ENCODE peak calls at places on chromosome 11, in five cellular contexts. One of them, this sample, is unnamed.

GRCh38 chr11:88695701-88696414 is 358.3 kb upstream of the CTSC start:
- DNase-seq in ovary: no peak
- DNase-seq in gastrocnemius medialis: no peak
- DNase-seq in AG10803: no peak
- DNase-seq in tibial artery: no peak
- DNase-seq in this sample: no peak

GRCh38 chr11:13114566-13115465 is 105.7 kb downstream of the RASSF10 start:
- DNase-seq in ovary: no peak
- DNase-seq in gastrocnemius medialis: no peak
- DNase-seq in AG10803: no peak
- DNase-seq in tibial artery: no peak
- DNase-seq in this sample: no peak

GRCh38 chr11:123018702-123019101 is 37.1 kb upstream of the BSX start:
- DNase-seq in ovary: no peak
- DNase-seq in gastrocnemius medialis: no peak
- DNase-seq in AG10803: no peak
- DNase-seq in tibial artery: no peak
- DNase-seq in this sample: no peak

GRCh38 chr11:20110908-20111669 is 49.2 kb downstream of the DBX1 start:
- DNase-seq in ovary: peak
- DNase-seq in gastrocnemius medialis: no peak
- DNase-seq in AG10803: peak
- DNase-seq in tibial artery: no peak
- DNase-seq in this sample: no peak

GRCh38 chr11:2523821-2524391 is 79.1 kb downstream of the KCNQ1 start:
- DNase-seq in ovary: no peak
- DNase-seq in gastrocnemius medialis: peak
- DNase-seq in AG10803: no peak
- DNase-seq in tibial artery: no peak
- DNase-seq in this sample: peak

GRCh38 chr11:5300246-5300645 is 1.5 kb downstream of the OR51B4 start:
- DNase-seq in ovary: no peak
- DNase-seq in gastrocnemius medialis: no peak
- DNase-seq in AG10803: no peak
- DNase-seq in tibial artery: no peak
- DNase-seq in this sample: no peak

GRCh38 chr11:57638005-57638760 is 11.5 kb downstream of the YPEL4 start:
- DNase-seq in ovary: peak
- DNase-seq in gastrocnemius medialis: no peak
- DNase-seq in AG10803: peak
- DNase-seq in tibial artery: no peak
- DNase-seq in this sample: no peak

GRCh38 chr11:105244157-105244820 is 104.7 kb upstream of the CARD18 start:
- DNase-seq in ovary: no peak
- DNase-seq in gastrocnemius medialis: peak
- DNase-seq in AG10803: peak
- DNase-seq in tibial artery: peak
- DNase-seq in this sample: no peak

GRCh38 chr11:18027475-18027874 is 14.6 kb upstream of the SERGEF start:
- DNase-seq in ovary: no peak
- DNase-seq in gastrocnemius medialis: no peak
- DNase-seq in AG10803: no peak
- DNase-seq in tibial artery: no peak
- DNase-seq in this sample: no peak

GRCh38 chr11:129252621-129253020 is 60.5 kb upstream of the ARHGAP32 start:
- DNase-seq in ovary: no peak
- DNase-seq in gastrocnemius medialis: no peak
- DNase-seq in AG10803: no peak
- DNase-seq in tibial artery: no peak
- DNase-seq in this sample: no peak

GRCh38 chr11:57751676-57752253 is at the start of gene BTBD18:
- DNase-seq in ovary: no peak
- DNase-seq in gastrocnemius medialis: no peak
- DNase-seq in AG10803: peak
- DNase-seq in tibial artery: no peak
- DNase-seq in this sample: no peak

GRCh38 chr11:47917643-47918369 is 62.6 kb upstream of the PTPRJ start:
- DNase-seq in ovary: peak
- DNase-seq in gastrocnemius medialis: peak
- DNase-seq in AG10803: peak
- DNase-seq in tibial artery: peak
- DNase-seq in this sample: peak

GRCh38 chr11:110295487-110296225 is 758 bp downstream of the RDX start:
- DNase-seq in ovary: peak
- DNase-seq in gastrocnemius medialis: peak
- DNase-seq in AG10803: peak
- DNase-seq in tibial artery: peak
- DNase-seq in this sample: peak

GRCh38 chr11:108253176-108253575 is 30.3 kb downstream of the ATM start:
- DNase-seq in ovary: no peak
- DNase-seq in gastrocnemius medialis: no peak
- DNase-seq in AG10803: peak
- DNase-seq in tibial artery: no peak
- DNase-seq in this sample: no peak

GRCh38 chr11:60914620-60915249 is 777 bp downstream of the TMEM109 start:
- DNase-seq in ovary: no peak
- DNase-seq in gastrocnemius medialis: no peak
- DNase-seq in AG10803: peak
- DNase-seq in tibial artery: no peak
- DNase-seq in this sample: no peak

GRCh38 chr11:5234390-5234834 is at the start of gene HBD:
- DNase-seq in ovary: no peak
- DNase-seq in gastrocnemius medialis: no peak
- DNase-seq in AG10803: peak
- DNase-seq in tibial artery: no peak
- DNase-seq in this sample: no peak

GRCh38 chr11:77137421-77137820 is 9.4 kb downstream of the MYO7A start:
- DNase-seq in ovary: no peak
- DNase-seq in gastrocnemius medialis: no peak
- DNase-seq in AG10803: no peak
- DNase-seq in tibial artery: no peak
- DNase-seq in this sample: no peak

GRCh38 chr11:115170133-115170815 is 333.9 kb downstream of the CADM1 start:
- DNase-seq in ovary: peak
- DNase-seq in gastrocnemius medialis: no peak
- DNase-seq in AG10803: peak
- DNase-seq in tibial artery: no peak
- DNase-seq in this sample: no peak

GRCh38 chr11:102452461-102453285 is at the start of gene TMEM123:
- DNase-seq in ovary: peak
- DNase-seq in gastrocnemius medialis: peak
- DNase-seq in AG10803: peak
- DNase-seq in tibial artery: peak
- DNase-seq in this sample: peak

GRCh38 chr11:26851696-26852095 is 129.8 kb upstream of the SLC5A12 start:
- DNase-seq in ovary: no peak
- DNase-seq in gastrocnemius medialis: no peak
- DNase-seq in AG10803: no peak
- DNase-seq in tibial artery: no peak
- DNase-seq in this sample: no peak

GRCh38 chr11:77522215-77522614 is 48.3 kb upstream of the PAK1 start:
- DNase-seq in ovary: no peak
- DNase-seq in gastrocnemius medialis: no peak
- DNase-seq in AG10803: peak
- DNase-seq in tibial artery: no peak
- DNase-seq in this sample: no peak

DNA sequence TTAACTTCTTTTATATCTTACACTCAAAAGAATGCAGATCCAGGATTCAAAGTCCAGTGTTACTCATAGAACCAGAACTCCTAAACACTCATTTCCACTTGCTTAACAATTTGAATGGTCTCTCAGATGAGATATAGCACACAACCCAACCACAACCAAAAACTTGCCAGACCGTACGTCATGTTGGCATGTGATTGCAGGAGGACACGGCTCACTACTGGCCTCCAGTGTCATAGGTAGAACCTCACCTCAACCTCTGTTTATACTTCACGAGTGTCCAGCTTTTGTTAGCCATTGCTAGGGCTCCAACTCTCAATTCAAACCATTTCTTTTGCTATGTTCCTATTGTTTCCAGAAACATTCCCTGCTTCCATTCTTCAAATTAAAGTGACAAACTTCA is 58.5 kb upstream of the PDGFD start:
- DNase-seq in ovary: no peak
- DNase-seq in gastrocnemius medialis: no peak
- DNase-seq in AG10803: no peak
- DNase-seq in tibial artery: no peak
- DNase-seq in this sample: no peak
- TF ChIP-seq CTCF in ovary: no peak
- TF ChIP-seq CTCF in gastrocnemius medialis: no peak
- TF ChIP-seq CTCF in AG10803: no peak
- TF ChIP-seq CTCF in tibial artery: no peak
- TF ChIP-seq CTCF in this sample: no peak

DNA sequence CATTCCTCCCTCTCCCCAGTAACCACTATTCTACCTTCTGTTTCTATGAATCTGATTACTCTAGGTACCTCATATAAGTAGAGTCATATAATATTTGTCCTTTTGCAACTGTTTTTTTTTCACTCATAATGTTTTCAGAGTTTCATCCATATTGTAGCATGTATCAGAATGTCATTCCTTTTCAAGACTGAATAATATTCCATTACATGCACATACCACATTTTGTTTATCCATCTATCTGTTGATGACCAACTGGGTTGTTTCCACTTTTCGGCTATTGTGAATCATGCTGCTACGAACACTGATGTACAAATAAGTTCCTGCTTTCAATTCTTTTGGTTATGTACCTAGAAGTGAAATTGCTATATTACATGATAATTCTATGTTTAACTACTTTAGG is 40.7 kb downstream of the MRE11 start:
- DNase-seq in ovary: no peak
- DNase-seq in gastrocnemius medialis: no peak
- DNase-seq in AG10803: no peak
- DNase-seq in tibial artery: no peak
- DNase-seq in this sample: no peak
- H3K4me3 ChIP-seq in ovary: no peak
- H3K4me3 ChIP-seq in gastrocnemius medialis: no peak
- H3K4me3 ChIP-seq in AG10803: no peak
- H3K4me3 ChIP-seq in tibial artery: no peak
- H3K4me3 ChIP-seq in this sample: no peak

GRCh38 chr11:69643646-69644045 is 2.7 kb downstream of the CCND1 start:
- DNase-seq in ovary: no peak
- DNase-seq in gastrocnemius medialis: no peak
- DNase-seq in AG10803: no peak
- DNase-seq in tibial artery: no peak
- DNase-seq in this sample: no peak

GRCh38 chr11:69644962-69645675 is 4.2 kb downstream of the CCND1 start:
- DNase-seq in ovary: no peak
- DNase-seq in gastrocnemius medialis: no peak
- DNase-seq in AG10803: no peak
- DNase-seq in tibial artery: no peak
- DNase-seq in this sample: no peak

GRCh38 chr11:69642913-69643632 is 2.1 kb downstream of the CCND1 start:
- DNase-seq in ovary: peak
- DNase-seq in gastrocnemius medialis: peak
- DNase-seq in AG10803: peak
- DNase-seq in tibial artery: peak
- DNase-seq in this sample: peak

GRCh38 chr11:69645801-69646492 is 5.0 kb downstream of the CCND1 start:
- DNase-seq in ovary: no peak
- DNase-seq in gastrocnemius medialis: no peak
- DNase-seq in AG10803: no peak
- DNase-seq in tibial artery: no peak
- DNase-seq in this sample: no peak

GRCh38 chr11:69644071-69644961 is 3.4 kb downstream of the CCND1 start:
- DNase-seq in ovary: peak
- DNase-seq in gastrocnemius medialis: no peak
- DNase-seq in AG10803: peak
- DNase-seq in tibial artery: peak
- DNase-seq in this sample: peak
- TF ChIP-seq CTCF in ovary: no peak
- TF ChIP-seq CTCF in gastrocnemius medialis: no peak
- TF ChIP-seq CTCF in AG10803: peak
- TF ChIP-seq CTCF in tibial artery: peak
- TF ChIP-seq CTCF in this sample: no peak

GRCh38 chr11:8596504-8597046 is 2.5 kb upstream of the STK33 start:
- DNase-seq in ovary: no peak
- DNase-seq in gastrocnemius medialis: no peak
- DNase-seq in AG10803: no peak
- DNase-seq in tibial artery: no peak
- DNase-seq in this sample: no peak

GRCh38 chr11:8593935-8594909 is at the start of gene STK33:
- DNase-seq in ovary: peak
- DNase-seq in gastrocnemius medialis: no peak
- DNase-seq in AG10803: no peak
- DNase-seq in tibial artery: no peak
- DNase-seq in this sample: no peak

GRCh38 chr11:8587915-8588314 is 6.1 kb downstream of the STK33 start:
- DNase-seq in ovary: no peak
- DNase-seq in gastrocnemius medialis: no peak
- DNase-seq in AG10803: no peak
- DNase-seq in tibial artery: no peak
- DNase-seq in this sample: no peak

GRCh38 chr11:8597182-8597581 is 3.2 kb upstream of the STK33 start:
- DNase-seq in ovary: no peak
- DNase-seq in gastrocnemius medialis: no peak
- DNase-seq in AG10803: peak
- DNase-seq in tibial artery: no peak
- DNase-seq in this sample: no peak

DNA sequence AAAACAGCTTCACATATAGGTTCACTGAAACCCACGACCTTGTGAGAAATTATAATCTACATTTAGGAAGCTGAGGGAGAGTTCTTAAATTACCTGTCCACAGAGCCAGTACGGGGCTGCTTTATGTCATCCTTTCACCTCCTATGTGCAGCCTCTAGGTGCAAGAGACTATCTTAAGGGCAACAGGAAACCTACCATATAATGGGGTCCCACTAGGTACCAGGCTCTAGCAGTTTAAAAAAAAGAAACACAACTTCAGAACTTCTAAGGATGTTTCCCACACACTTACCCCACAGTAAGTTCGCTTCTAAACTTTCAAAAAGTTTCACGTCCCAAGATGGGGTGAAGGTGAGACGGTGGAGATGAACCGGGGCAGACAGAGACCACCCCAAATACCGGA is 573 bp downstream of the STK33 start:
- DNase-seq in ovary: no peak
- DNase-seq in gastrocnemius medialis: no peak
- DNase-seq in AG10803: no peak
- DNase-seq in tibial artery: no peak
- DNase-seq in this sample: no peak
- H3K4me3 ChIP-seq in ovary: peak
- H3K4me3 ChIP-seq in gastrocnemius medialis: peak
- H3K4me3 ChIP-seq in AG10803: peak
- H3K4me3 ChIP-seq in tibial artery: peak
- H3K4me3 ChIP-seq in this sample: peak

GRCh38 chr11:124071622-124071948 is 30.5 kb upstream of the OR10G7 start:
- DNase-seq in ovary: no peak
- DNase-seq in gastrocnemius medialis: no peak
- DNase-seq in AG10803: no peak
- DNase-seq in tibial artery: no peak
- DNase-seq in this sample: no peak
- TF ChIP-seq CTCF in ovary: no peak
- TF ChIP-seq CTCF in gastrocnemius medialis: peak
- TF ChIP-seq CTCF in AG10803: no peak
- TF ChIP-seq CTCF in tibial artery: no peak
- TF ChIP-seq CTCF in this sample: no peak

GRCh38 chr11:66408488-66409214 is 12.2 kb upstream of the NPAS4 start:
- DNase-seq in ovary: peak
- DNase-seq in gastrocnemius medialis: peak
- DNase-seq in AG10803: peak
- DNase-seq in tibial artery: peak
- DNase-seq in this sample: peak
- H3K4me3 ChIP-seq in ovary: peak
- H3K4me3 ChIP-seq in gastrocnemius medialis: peak
- H3K4me3 ChIP-seq in AG10803: peak
- H3K4me3 ChIP-seq in tibial artery: peak
- H3K4me3 ChIP-seq in this sample: peak